ENCODE peak calls at places on chromosomes 16 and 17, in four cellular contexts. One of them, this sample, is unnamed.

GRCh38 chr17:6666077-6666521 is 14.5 kb downstream of the C17orf100 start:
- DNase-seq in esophagus squamous epithelium: no peak
- DNase-seq in neural progenitor cell: peak; percentile 86
- DNase-seq in heart right ventricle: peak; percentile 54
- DNase-seq in this sample: peak; percentile 90

GRCh38 chr17:68125471-68125870 is 89.9 kb downstream of the KPNA2 start:
- DNase-seq in neural progenitor cell: no peak
- DNase-seq in esophagus squamous epithelium: no peak
- DNase-seq in heart right ventricle: no peak
- DNase-seq in this sample: no peak

GRCh38 chr16:54538241-54538640 is 251.7 kb upstream of the IRX3 start:
- DNase-seq in neural progenitor cell: peak; percentile 6
- DNase-seq in heart right ventricle: no peak
- DNase-seq in esophagus squamous epithelium: no peak
- DNase-seq in this sample: no peak

GRCh38 chr16:23979426-23979825 is 143.6 kb downstream of the PRKCB start:
- DNase-seq in esophagus squamous epithelium: no peak
- DNase-seq in heart right ventricle: no peak
- DNase-seq in neural progenitor cell: no peak
- DNase-seq in this sample: no peak

GRCh38 chr16:11329080-11329491 is 16.2 kb upstream of the RMI2 start:
- DNase-seq in esophagus squamous epithelium: no peak
- DNase-seq in neural progenitor cell: peak; percentile 56
- DNase-seq in heart right ventricle: no peak
- DNase-seq in this sample: no peak

GRCh38 chr17:8109669-8110455 is 8.5 kb downstream of the ALOXE3 start:
- DNase-seq in heart right ventricle: peak; percentile 59
- DNase-seq in esophagus squamous epithelium: no peak
- DNase-seq in neural progenitor cell: peak; percentile 82
- DNase-seq in this sample: peak; percentile 42

GRCh38 chr16:23520500-23520899 is 10.2 kb upstream of the GGA2 start:
- DNase-seq in neural progenitor cell: no peak
- DNase-seq in esophagus squamous epithelium: no peak
- DNase-seq in heart right ventricle: no peak
- DNase-seq in this sample: no peak

GRCh38 chr17:48944519-48945260 is at the start of gene SNF8:
- DNase-seq in neural progenitor cell: peak; percentile 97
- DNase-seq in esophagus squamous epithelium: peak; percentile 52
- DNase-seq in heart right ventricle: peak; percentile 92
- DNase-seq in this sample: peak; percentile 92

GRCh38 chr17:40218740-40219072 is 398 bp upstream of the WIPF2 start:
- DNase-seq in heart right ventricle: peak; percentile 35
- DNase-seq in neural progenitor cell: peak; percentile 94
- DNase-seq in esophagus squamous epithelium: peak; percentile 16
- DNase-seq in this sample: peak; percentile 84

GRCh38 chr16:30458561-30459394 is 13.1 kb upstream of the SEPHS2 start:
- DNase-seq in esophagus squamous epithelium: no peak
- DNase-seq in neural progenitor cell: no peak
- DNase-seq in heart right ventricle: peak; percentile 34
- DNase-seq in this sample: no peak

GRCh38 chr16:58046054-58046881 is 20.7 kb downstream of the MMP15 start:
- DNase-seq in neural progenitor cell: no peak
- DNase-seq in heart right ventricle: no peak
- DNase-seq in esophagus squamous epithelium: no peak
- DNase-seq in this sample: no peak

GRCh38 chr16:2009791-2010510 is at the start of gene ZNF598:
- DNase-seq in neural progenitor cell: peak; percentile 96
- DNase-seq in heart right ventricle: peak; percentile 87
- DNase-seq in esophagus squamous epithelium: no peak
- DNase-seq in this sample: peak; percentile 86

GRCh38 chr17:4998666-4999428 is 1.1 kb downstream of the KIF1C start:
- DNase-seq in esophagus squamous epithelium: no peak
- DNase-seq in heart right ventricle: no peak
- DNase-seq in neural progenitor cell: peak; percentile 43
- DNase-seq in this sample: no peak

GRCh38 chr17:5762191-5762590 is 177.9 kb upstream of the NLRP1 start:
- DNase-seq in heart right ventricle: no peak
- DNase-seq in neural progenitor cell: no peak
- DNase-seq in esophagus squamous epithelium: no peak
- DNase-seq in this sample: peak; percentile 16

GRCh38 chr16:71476457-71476856 is 12.7 kb downstream of the ZNF19 start:
- DNase-seq in heart right ventricle: no peak
- DNase-seq in esophagus squamous epithelium: no peak
- DNase-seq in neural progenitor cell: no peak
- DNase-seq in this sample: no peak

GRCh38 chr17:65196617-65197016 is 59.4 kb downstream of the RGS9 start:
- DNase-seq in esophagus squamous epithelium: no peak
- DNase-seq in neural progenitor cell: no peak
- DNase-seq in heart right ventricle: no peak
- DNase-seq in this sample: no peak

GRCh38 chr17:68172461-68172954 is 75.3 kb upstream of the AMZ2 start:
- DNase-seq in heart right ventricle: peak; percentile 63
- DNase-seq in neural progenitor cell: peak; percentile 82
- DNase-seq in esophagus squamous epithelium: peak; percentile 26
- DNase-seq in this sample: peak; percentile 65

GRCh38 chr16:88611220-88611821 is 27.1 kb upstream of the IL17C start:
- DNase-seq in esophagus squamous epithelium: no peak
- DNase-seq in neural progenitor cell: peak; percentile 73
- DNase-seq in heart right ventricle: no peak
- DNase-seq in this sample: no peak

GRCh38 chr16:88608076-88608475 is 30.3 kb upstream of the IL17C start:
- DNase-seq in neural progenitor cell: no peak
- DNase-seq in esophagus squamous epithelium: no peak
- DNase-seq in heart right ventricle: no peak
- DNase-seq in this sample: no peak

GRCh38 chr16:88613293-88613692 is 25.1 kb upstream of the IL17C start:
- DNase-seq in heart right ventricle: no peak
- DNase-seq in neural progenitor cell: no peak
- DNase-seq in esophagus squamous epithelium: no peak
- DNase-seq in this sample: no peak

GRCh38 chr16:88606146-88606757 is 32.1 kb upstream of the IL17C start:
- DNase-seq in neural progenitor cell: no peak
- DNase-seq in heart right ventricle: no peak
- DNase-seq in esophagus squamous epithelium: no peak
- DNase-seq in this sample: no peak

DNA sequence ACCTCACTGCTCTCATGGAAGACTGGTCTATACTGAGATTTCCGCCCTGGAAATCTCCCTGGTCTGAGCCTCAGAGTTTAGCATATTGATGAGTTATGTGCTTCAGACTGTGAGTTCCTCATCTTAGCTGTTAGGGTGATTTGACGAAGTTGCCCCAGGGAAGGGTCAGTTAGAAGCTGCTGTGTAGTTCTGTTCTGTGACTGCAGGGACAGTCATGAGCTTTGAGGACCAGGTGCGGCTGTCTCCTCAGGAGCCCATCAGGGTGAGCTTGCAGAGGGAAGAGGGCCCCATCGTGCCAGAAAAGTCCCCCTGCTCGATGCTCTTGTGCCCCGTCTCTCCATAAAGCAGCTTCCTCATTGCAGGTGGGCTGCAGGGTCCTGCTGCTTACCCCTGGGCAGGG is 28.3 kb upstream of the IL17C start:
- DNase-seq in heart right ventricle: no peak
- DNase-seq in neural progenitor cell: peak; percentile 42
- DNase-seq in esophagus squamous epithelium: no peak
- DNase-seq in this sample: no peak
- TF ChIP-seq CTCF in heart right ventricle: no peak
- TF ChIP-seq CTCF in neural progenitor cell: peak; percentile 33
- TF ChIP-seq CTCF in esophagus squamous epithelium: peak; percentile 12
- TF ChIP-seq CTCF in this sample: peak; percentile 1

GRCh38 chr16:85687651-85688471 is 893 bp downstream of the GINS2 start:
- DNase-seq in neural progenitor cell: no peak
- DNase-seq in heart right ventricle: no peak
- DNase-seq in esophagus squamous epithelium: no peak
- DNase-seq in this sample: no peak

GRCh38 chr16:85690469-85691064 is 1.8 kb upstream of the GINS2 start:
- DNase-seq in neural progenitor cell: no peak
- DNase-seq in heart right ventricle: no peak
- DNase-seq in esophagus squamous epithelium: no peak
- DNase-seq in this sample: no peak

GRCh38 chr16:85689285-85689949 is 663 bp upstream of the GINS2 start:
- DNase-seq in neural progenitor cell: no peak
- DNase-seq in heart right ventricle: no peak
- DNase-seq in esophagus squamous epithelium: no peak
- DNase-seq in this sample: no peak

GRCh38 chr16:85688586-85689284 is at the start of gene GINS2:
- DNase-seq in heart right ventricle: peak; percentile 91
- DNase-seq in neural progenitor cell: peak; percentile 98
- DNase-seq in esophagus squamous epithelium: peak; percentile 33
- DNase-seq in this sample: peak; percentile 86

GRCh38 chr16:85689950-85690320 is 1.2 kb upstream of the GINS2 start:
- DNase-seq in heart right ventricle: no peak
- DNase-seq in neural progenitor cell: peak; percentile 16
- DNase-seq in esophagus squamous epithelium: no peak
- DNase-seq in this sample: no peak
- H3K4me3 ChIP-seq in heart right ventricle: no peak overlapping the region
- H3K4me3 ChIP-seq in neural progenitor cell: no peak overlapping the region
- H3K4me3 ChIP-seq in esophagus squamous epithelium: no peak overlapping the region
- H3K4me3 ChIP-seq in this sample: no peak overlapping the region

GRCh38 chr17:22694362-22695227 is 1002.3 kb downstream of the KCNJ18 start:
- DNase-seq in esophagus squamous epithelium: no peak
- DNase-seq in heart right ventricle: no peak
- DNase-seq in neural progenitor cell: no peak
- DNase-seq in this sample: no peak

GRCh38 chr17:22692801-22693171 is 1000.5 kb downstream of the KCNJ18 start:
- DNase-seq in esophagus squamous epithelium: no peak
- DNase-seq in heart right ventricle: no peak
- DNase-seq in neural progenitor cell: no peak
- DNase-seq in this sample: no peak

GRCh38 chr17:22692066-22692800 is 999.9 kb downstream of the KCNJ18 start:
- DNase-seq in esophagus squamous epithelium: no peak
- DNase-seq in heart right ventricle: no peak
- DNase-seq in neural progenitor cell: no peak
- DNase-seq in this sample: no peak

GRCh38 chr17:22695228-22695619 is 1002.9 kb downstream of the KCNJ18 start:
- DNase-seq in heart right ventricle: no peak
- DNase-seq in esophagus squamous epithelium: no peak
- DNase-seq in neural progenitor cell: no peak
- DNase-seq in this sample: no peak
- TF ChIP-seq CTCF in heart right ventricle: no peak
- TF ChIP-seq CTCF in esophagus squamous epithelium: no peak
- TF ChIP-seq CTCF in neural progenitor cell: no peak
- TF ChIP-seq CTCF in this sample: no peak

DNA sequence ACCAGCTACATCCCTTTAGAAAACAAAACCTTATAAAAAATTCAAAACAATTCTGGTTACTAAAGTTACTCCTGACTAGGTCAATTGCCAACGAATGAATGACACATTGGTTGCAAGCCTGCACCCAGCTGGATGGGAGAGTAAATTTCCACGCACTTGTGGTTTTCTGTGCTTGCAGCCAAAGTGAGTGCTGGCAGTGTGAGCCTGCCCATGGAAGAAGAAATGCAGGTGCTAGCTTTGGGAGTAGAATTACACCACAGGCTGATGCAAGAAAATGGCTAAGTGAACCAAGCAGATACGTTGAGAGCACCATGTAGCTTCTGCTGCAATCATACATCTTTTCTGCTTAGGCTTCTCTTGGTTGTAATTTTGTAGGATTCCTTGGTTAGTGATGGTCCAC is 74.6 kb downstream of the SYCE1L start:
- DNase-seq in neural progenitor cell: no peak
- DNase-seq in heart right ventricle: no peak
- DNase-seq in esophagus squamous epithelium: no peak
- DNase-seq in this sample: no peak
- H3K4me3 ChIP-seq in neural progenitor cell: no peak overlapping the region
- H3K4me3 ChIP-seq in heart right ventricle: no peak overlapping the region
- H3K4me3 ChIP-seq in esophagus squamous epithelium: no peak overlapping the region
- H3K4me3 ChIP-seq in this sample: no peak overlapping the region

DNA sequence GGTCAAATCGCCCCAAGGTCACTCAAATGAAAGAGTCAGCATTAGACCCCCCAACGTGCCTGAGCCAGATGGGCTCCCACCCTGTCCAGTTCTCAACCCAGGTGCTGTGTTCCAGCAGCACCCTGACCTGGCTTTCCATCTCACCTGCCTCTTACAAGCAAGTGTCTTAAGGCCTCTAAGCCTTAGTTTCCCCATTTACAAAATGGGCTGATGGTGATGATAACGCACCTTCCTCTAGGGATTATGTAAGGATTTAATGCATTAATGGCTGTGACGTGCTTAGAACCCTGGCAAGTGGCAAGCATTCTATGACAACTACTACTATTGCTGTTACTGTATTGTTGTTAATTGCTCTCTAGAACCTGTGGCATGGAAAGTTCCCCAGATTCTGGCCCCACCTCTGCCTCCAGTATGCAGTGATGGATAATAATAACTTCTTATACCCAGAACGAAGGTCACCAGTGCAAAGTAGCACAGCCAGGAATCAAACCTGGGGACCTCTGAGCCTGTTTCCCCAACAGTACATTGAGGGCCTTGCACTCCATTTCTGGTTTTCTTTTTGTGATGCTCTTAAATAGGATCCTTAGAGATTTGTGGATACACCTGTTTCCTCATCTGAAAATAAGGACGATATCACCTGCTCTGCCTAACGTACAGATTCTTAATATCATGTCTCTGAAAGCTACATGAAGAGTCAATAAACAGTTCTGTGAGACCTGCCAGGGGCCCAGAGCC is 3.3 kb upstream of the SLC25A39 start:
- DNase-seq in neural progenitor cell: no peak
- DNase-seq in esophagus squamous epithelium: no peak
- DNase-seq in heart right ventricle: no peak
- DNase-seq in this sample: no peak
- TF ChIP-seq CTCF in neural progenitor cell: no peak
- TF ChIP-seq CTCF in esophagus squamous epithelium: no peak
- TF ChIP-seq CTCF in heart right ventricle: no peak
- TF ChIP-seq CTCF in this sample: no peak

GRCh38 chr17:16969931-16970906 is 1.7 kb downstream of the TNFRSF13B start:
- DNase-seq in heart right ventricle: no peak
- DNase-seq in esophagus squamous epithelium: no peak
- DNase-seq in neural progenitor cell: no peak
- DNase-seq in this sample: no peak
- H3K4me3 ChIP-seq in heart right ventricle: no peak overlapping the region
- H3K4me3 ChIP-seq in esophagus squamous epithelium: no peak overlapping the region
- H3K4me3 ChIP-seq in neural progenitor cell: no peak overlapping the region
- H3K4me3 ChIP-seq in this sample: no peak overlapping the region